ENCODE peak calls at places on chromosomes 3 and 15, in five cellular contexts. One of them, this sample, is unnamed.
A peak's percentile ranks its signal among the peaks of the same experiment; 100 is the strongest.

GRCh38 chr15:58453931-58454793 is 22.4 kb downstream of the LIPC start:
- DNase-seq in heart left ventricle: no peak
- DNase-seq in IMR-90: no peak
- DNase-seq in body of pancreas: peak; percentile 49
- DNase-seq in aorta: no peak
- DNase-seq in this sample: no peak

GRCh38 chr15:67953286-67953685 is 100.8 kb upstream of the PIAS1 start:
- DNase-seq in heart left ventricle: no peak
- DNase-seq in IMR-90: no peak
- DNase-seq in body of pancreas: no peak
- DNase-seq in aorta: no peak
- DNase-seq in this sample: no peak

GRCh38 chr3:21390856-21391255 is 360.2 kb downstream of the ZNF385D start:
- DNase-seq in heart left ventricle: no peak
- DNase-seq in IMR-90: no peak
- DNase-seq in body of pancreas: no peak
- DNase-seq in aorta: no peak
- DNase-seq in this sample: no peak

GRCh38 chr15:33169625-33170024 is 24.9 kb downstream of the FMN1 start:
- DNase-seq in heart left ventricle: no peak
- DNase-seq in IMR-90: no peak
- DNase-seq in body of pancreas: no peak
- DNase-seq in aorta: no peak
- DNase-seq in this sample: no peak

GRCh38 chr3:153572165-153572564 is 410.1 kb downstream of the RAP2B start:
- DNase-seq in heart left ventricle: no peak
- DNase-seq in IMR-90: no peak
- DNase-seq in body of pancreas: no peak
- DNase-seq in aorta: no peak
- DNase-seq in this sample: no peak

GRCh38 chr3:74523811-74524210 is 90.6 kb downstream of the CNTN3 start:
- DNase-seq in heart left ventricle: no peak
- DNase-seq in IMR-90: peak; percentile 35
- DNase-seq in body of pancreas: no peak
- DNase-seq in aorta: no peak
- DNase-seq in this sample: no peak

GRCh38 chr3:128950223-128950938 is 43.5 kb downstream of the CFAP92 start:
- DNase-seq in heart left ventricle: no peak
- DNase-seq in IMR-90: peak; percentile 38
- DNase-seq in body of pancreas: no peak
- DNase-seq in aorta: no peak
- DNase-seq in this sample: no peak

GRCh38 chr3:148791296-148791695 is 36.3 kb upstream of the CPB1 start:
- DNase-seq in heart left ventricle: no peak
- DNase-seq in IMR-90: no peak
- DNase-seq in body of pancreas: no peak
- DNase-seq in aorta: no peak
- DNase-seq in this sample: no peak

GRCh38 chr15:49675051-49675450 is 54.2 kb downstream of the DTWD1 start:
- DNase-seq in heart left ventricle: no peak
- DNase-seq in IMR-90: peak; percentile 87
- DNase-seq in body of pancreas: no peak
- DNase-seq in aorta: no peak
- DNase-seq in this sample: no peak

GRCh38 chr3:177452487-177452886 is 255.2 kb upstream of the TBL1XR1 start:
- DNase-seq in heart left ventricle: no peak
- DNase-seq in IMR-90: peak; percentile 94
- DNase-seq in body of pancreas: no peak
- DNase-seq in aorta: no peak
- DNase-seq in this sample: no peak

DNA sequence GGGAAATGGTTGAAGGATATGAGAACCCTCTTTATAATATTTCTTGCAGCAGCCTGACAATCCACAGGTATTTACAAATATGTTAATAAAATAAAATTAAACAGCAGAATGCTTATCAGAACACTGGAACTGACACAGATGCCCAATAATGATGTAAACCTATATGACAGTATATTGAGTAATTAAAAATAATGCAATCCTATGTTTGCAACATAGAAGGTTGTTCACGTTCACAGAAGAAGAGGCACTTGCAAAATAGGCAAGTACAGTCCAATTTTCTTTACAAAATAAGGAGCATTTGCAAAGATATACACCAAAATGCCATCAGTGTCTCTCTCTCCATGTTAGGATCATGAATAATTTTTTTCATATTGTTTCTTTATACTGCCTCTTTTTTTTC is 397.0 kb upstream of the WNT5A start:
- DNase-seq in heart left ventricle: no peak
- DNase-seq in IMR-90: no peak
- DNase-seq in body of pancreas: no peak
- DNase-seq in aorta: no peak
- DNase-seq in this sample: no peak
- H3K4me1 ChIP-seq in heart left ventricle: no peaks in the 10 kb centered on the region
- H3K4me1 ChIP-seq in IMR-90: peaks cover 9% of the 10 kb centered on the region
- H3K4me1 ChIP-seq in body of pancreas: peaks cover 6% of the 10 kb centered on the region
- H3K4me1 ChIP-seq in aorta: no peaks in the 10 kb centered on the region
- H3K4me1 ChIP-seq in this sample: no peaks in the 10 kb centered on the region

DNA sequence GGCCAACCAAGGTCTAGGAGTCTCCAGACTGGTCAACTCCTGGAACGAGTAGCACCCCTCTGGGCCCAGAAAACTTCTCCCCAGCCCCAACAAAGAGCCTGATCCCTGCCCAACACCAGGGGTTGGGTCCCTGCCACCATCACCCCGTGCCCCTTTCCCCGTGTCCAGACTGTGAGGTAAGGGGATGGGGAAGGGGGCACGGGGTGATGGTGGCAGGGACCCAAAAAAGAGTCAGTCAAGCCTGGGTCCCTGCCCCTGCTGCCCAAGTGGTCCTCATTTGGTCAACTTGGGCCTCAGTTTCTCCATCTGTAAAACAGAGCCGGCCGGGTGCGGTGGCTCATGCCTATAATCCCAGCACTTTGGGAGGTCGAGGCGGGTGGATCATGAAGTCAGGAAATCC is 1.1 kb upstream of the NBEAL2 start:
- DNase-seq in heart left ventricle: no peak
- DNase-seq in IMR-90: no peak
- DNase-seq in body of pancreas: no peak
- DNase-seq in aorta: no peak
- DNase-seq in this sample: peak; percentile 67
- H3K4me3 ChIP-seq in heart left ventricle: peak overlapping the region; percentile 83
- H3K4me3 ChIP-seq in IMR-90: no peak overlapping the region
- H3K4me3 ChIP-seq in body of pancreas: no peak overlapping the region
- H3K4me3 ChIP-seq in aorta: no peak overlapping the region
- H3K4me3 ChIP-seq in this sample: no peak overlapping the region

GRCh38 chr3:170608475-170608874 is 22.6 kb upstream of the SLC7A14 start:
- DNase-seq in heart left ventricle: no peak
- DNase-seq in IMR-90: no peak
- DNase-seq in body of pancreas: no peak
- DNase-seq in aorta: no peak
- DNase-seq in this sample: no peak
- H3K4me1 ChIP-seq in heart left ventricle: no peaks in the 10 kb centered on the region
- H3K4me1 ChIP-seq in IMR-90: peaks cover 2% of the 10 kb centered on the region
- H3K4me1 ChIP-seq in body of pancreas: no peaks in the 10 kb centered on the region
- H3K4me1 ChIP-seq in aorta: no peaks in the 10 kb centered on the region
- H3K4me1 ChIP-seq in this sample: no peaks in the 10 kb centered on the region

GRCh38 chr3:131361464-131362421 is 19.8 kb upstream of the NUDT16 start:
- DNase-seq in heart left ventricle: peak; percentile 91
- DNase-seq in IMR-90: peak; percentile 10
- DNase-seq in body of pancreas: peak; percentile 99
- DNase-seq in aorta: peak; percentile 91
- DNase-seq in this sample: peak; percentile 96
- H3K4me3 ChIP-seq in heart left ventricle: peak overlapping the region; percentile 69
- H3K4me3 ChIP-seq in IMR-90: peak overlapping the region; percentile 33
- H3K4me3 ChIP-seq in body of pancreas: peak overlapping the region; percentile 24
- H3K4me3 ChIP-seq in aorta: peak overlapping the region; percentile 56
- H3K4me3 ChIP-seq in this sample: peak overlapping the region; percentile 61

DNA sequence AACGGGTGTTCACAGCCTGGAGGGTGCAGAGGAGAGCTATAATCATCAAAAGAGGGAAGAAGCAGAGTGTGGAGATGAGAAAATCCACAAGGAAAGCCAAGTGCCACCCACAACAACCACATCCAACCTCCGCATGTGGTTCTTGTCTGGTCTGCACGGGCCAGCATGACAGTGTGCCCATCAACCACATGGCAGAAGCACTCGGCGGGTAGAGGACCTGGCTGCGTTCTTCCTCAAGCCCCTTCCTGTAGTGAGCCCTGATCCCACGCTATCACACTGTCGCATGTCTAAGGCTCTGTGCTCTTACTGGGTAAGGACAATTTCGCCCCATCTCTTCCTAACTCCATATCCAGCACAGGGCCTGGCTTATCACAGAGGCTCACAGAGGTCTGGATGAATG is 41.9 kb downstream of the PTPN23 start:
- DNase-seq in heart left ventricle: no peak
- DNase-seq in IMR-90: no peak
- DNase-seq in body of pancreas: no peak
- DNase-seq in aorta: peak; percentile 44
- DNase-seq in this sample: no peak
- H3K4me1 ChIP-seq in heart left ventricle: peaks cover 20% of the 10 kb centered on the region
- H3K4me1 ChIP-seq in IMR-90: peaks cover 10% of the 10 kb centered on the region
- H3K4me1 ChIP-seq in body of pancreas: peaks cover 15% of the 10 kb centered on the region
- H3K4me1 ChIP-seq in aorta: no peaks in the 10 kb centered on the region
- H3K4me1 ChIP-seq in this sample: peaks cover 13% of the 10 kb centered on the region

GRCh38 chr15:72319360-72319984 is 485 bp downstream of the CELF6 start:
- DNase-seq in heart left ventricle: peak; percentile 88
- DNase-seq in IMR-90: peak; percentile 47
- DNase-seq in body of pancreas: peak; percentile 67
- DNase-seq in aorta: peak; percentile 78
- DNase-seq in this sample: peak; percentile 92
- H3K4me3 ChIP-seq in heart left ventricle: peak overlapping the region; percentile 60
- H3K4me3 ChIP-seq in IMR-90: peak overlapping the region; percentile 21
- H3K4me3 ChIP-seq in body of pancreas: peak overlapping the region; percentile 16
- H3K4me3 ChIP-seq in aorta: no peak overlapping the region
- H3K4me3 ChIP-seq in this sample: no peak overlapping the region

GRCh38 chr15:70758790-70759462 is 4.4 kb downstream of the UACA start:
- DNase-seq in heart left ventricle: no peak
- DNase-seq in IMR-90: no peak
- DNase-seq in body of pancreas: no peak
- DNase-seq in aorta: no peak
- DNase-seq in this sample: no peak
- H3K4me1 ChIP-seq in heart left ventricle: peaks cover 63% of the 10 kb centered on the region
- H3K4me1 ChIP-seq in IMR-90: peaks cover 6% of the 10 kb centered on the region
- H3K4me1 ChIP-seq in body of pancreas: peaks cover 21% of the 10 kb centered on the region
- H3K4me1 ChIP-seq in aorta: peaks cover 2% of the 10 kb centered on the region
- H3K4me1 ChIP-seq in this sample: peaks cover 3% of the 10 kb centered on the region

GRCh38 chr3:184601576-184602405 is 40.2 kb downstream of the EPHB3 start:
- DNase-seq in heart left ventricle: peak; percentile 61
- DNase-seq in IMR-90: no peak
- DNase-seq in body of pancreas: no peak
- DNase-seq in aorta: no peak
- DNase-seq in this sample: no peak

GRCh38 chr3:184604956-184605290 is 43.3 kb downstream of the EPHB3 start:
- DNase-seq in heart left ventricle: peak; percentile 43
- DNase-seq in IMR-90: no peak
- DNase-seq in body of pancreas: no peak
- DNase-seq in aorta: no peak
- DNase-seq in this sample: no peak

GRCh38 chr3:184602406-184603155 is 41.0 kb downstream of the EPHB3 start:
- DNase-seq in heart left ventricle: peak; percentile 42
- DNase-seq in IMR-90: no peak
- DNase-seq in body of pancreas: no peak
- DNase-seq in aorta: no peak
- DNase-seq in this sample: no peak

GRCh38 chr3:184603156-184604030 is 41.8 kb downstream of the EPHB3 start:
- DNase-seq in heart left ventricle: peak; percentile 38
- DNase-seq in IMR-90: no peak
- DNase-seq in body of pancreas: no peak
- DNase-seq in aorta: no peak
- DNase-seq in this sample: no peak

GRCh38 chr3:184604039-184604955 is 42.7 kb downstream of the EPHB3 start:
- DNase-seq in heart left ventricle: peak; percentile 70
- DNase-seq in IMR-90: no peak
- DNase-seq in body of pancreas: peak; percentile 43
- DNase-seq in aorta: no peak
- DNase-seq in this sample: no peak
- H3K4me3 ChIP-seq in heart left ventricle: peak overlapping the region; percentile 61
- H3K4me3 ChIP-seq in IMR-90: peak overlapping the region; percentile 9
- H3K4me3 ChIP-seq in body of pancreas: peak overlapping the region; percentile 4
- H3K4me3 ChIP-seq in aorta: peak overlapping the region; percentile 29
- H3K4me3 ChIP-seq in this sample: peak overlapping the region; percentile 24

DNA sequence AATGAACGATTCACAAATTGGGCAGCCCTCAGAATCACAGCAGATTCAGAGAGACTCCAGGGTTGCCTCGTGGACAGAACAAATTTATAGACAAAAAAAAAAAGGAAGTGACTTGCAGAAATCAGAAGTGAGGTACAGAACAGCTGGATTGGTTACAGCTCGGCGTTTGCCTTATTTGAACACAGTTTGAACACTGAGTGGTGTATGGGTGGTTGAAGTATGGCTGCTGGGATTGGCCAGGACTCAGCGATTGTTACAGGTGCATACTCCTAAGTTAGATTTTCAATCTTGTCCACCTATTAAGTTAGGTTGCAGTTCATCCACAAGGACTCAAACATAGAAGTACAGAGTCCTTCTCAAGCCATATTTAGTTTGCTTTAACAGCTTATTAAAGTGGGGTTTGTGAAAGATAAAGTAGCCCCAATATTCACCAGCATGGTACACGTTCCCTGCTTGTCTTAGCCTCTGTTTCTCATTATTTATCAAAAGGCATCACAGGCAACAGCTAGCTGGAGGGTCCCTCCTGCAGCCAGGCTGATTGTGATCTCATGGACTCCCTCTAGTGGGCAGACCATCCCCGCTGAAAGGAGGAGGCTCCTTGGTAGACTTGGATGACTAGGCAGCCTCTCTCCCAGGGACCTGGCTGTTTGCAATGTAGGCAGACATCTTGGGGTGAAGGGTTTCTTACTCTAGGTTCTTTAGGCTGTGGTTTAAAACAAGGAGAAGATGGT is 17.6 kb upstream of the ALDH1L1 start:
- DNase-seq in heart left ventricle: peak; percentile 76
- DNase-seq in IMR-90: peak; percentile 60
- DNase-seq in body of pancreas: peak; percentile 91
- DNase-seq in aorta: peak; percentile 79
- DNase-seq in this sample: peak; percentile 75
- H3K4me1 ChIP-seq in heart left ventricle: no peaks in the 10 kb centered on the region
- H3K4me1 ChIP-seq in IMR-90: no peaks in the 10 kb centered on the region
- H3K4me1 ChIP-seq in body of pancreas: peaks cover 10% of the 10 kb centered on the region
- H3K4me1 ChIP-seq in aorta: no peaks in the 10 kb centered on the region
- H3K4me1 ChIP-seq in this sample: no peaks in the 10 kb centered on the region